ENCODE peak calls at places on chromosomes 1 and 21, in eight cellular contexts. P, A, O, D, L, T, J and H are unnamed samples.

GRCh38 chr1:43315481-43315880 is 14.7 kb downstream of the TIE1 start:
- DNase-seq in P (no peak), A (no peak), O (no peak), D (no peak), L (no peak), T (no peak), J (no peak), H (no peak)

GRCh38 chr21:44510109-44510507 is 29.9 kb downstream of the KRTAP10-1 start:
- DNase-seq in P (no peak), A (no peak), O (no peak), D (no peak), L (no peak), T (no peak), J (no peak), H (no peak)

GRCh38 chr1:230825804-230826160 is 42.5 kb downstream of the C1orf198 start:
- DNase-seq in P (no peak), A (no peak), O (no peak), D (no peak), L (no peak), T (no peak), J (no peak), H (no peak)

GRCh38 chr1:62625415-62625814 is 28.1 kb downstream of the ANGPTL3 start:
- DNase-seq in P (peak; percentile 49), A (no peak), O (no peak), D (no peak), L (no peak), T (peak; percentile 40), J (no peak), H (no peak)

GRCh38 chr1:25695066-25695990 is 78.7 kb downstream of the MAN1C1 start:
- DNase-seq in P (peak; percentile 99), A (peak; percentile 82), O (no peak), D (peak; percentile 46), L (no peak), T (no peak), J (peak; percentile 66), H (no peak)

GRCh38 chr1:228131736-228132135 is 8.3 kb upstream of the GUK1 start:
- DNase-seq in P (no peak), A (no peak), O (no peak), D (no peak), L (no peak), T (no peak), J (no peak), H (no peak)

GRCh38 chr1:50609508-50609907 is 186.3 kb upstream of the DMRTA2 start:
- DNase-seq in P (no peak), A (no peak), O (no peak), D (no peak), L (no peak), T (no peak), J (no peak), H (no peak)

GRCh38 chr1:44314401-44314800 is 40.7 kb downstream of the ERI3 start:
- DNase-seq in P (no peak), A (no peak), O (no peak), D (no peak), L (no peak), T (no peak), J (no peak), H (no peak)

GRCh38 chr1:40385437-40386310 is 12.1 kb downstream of the SMAP2 start:
- DNase-seq in P (no peak), A (no peak), O (no peak), D (no peak), L (no peak), T (peak; percentile 98), J (no peak), H (no peak)

GRCh38 chr1:111369177-111369576 is 58.4 kb downstream of the OVGP1 start:
- DNase-seq in P (no peak), A (no peak), O (no peak), D (no peak), L (no peak), T (no peak), J (no peak), H (no peak)

GRCh38 chr1:7940745-7941436 is at the start of gene TNFRSF9:
- DNase-seq in P (peak; percentile 54), A (peak; percentile 40), O (no peak), D (peak; percentile 34), L (no peak), T (no peak), J (no peak), H (no peak)

GRCh38 chr21:45132841-45133573 is 58.6 kb downstream of the ADARB1 start:
- DNase-seq in P (no peak), A (no peak), O (no peak), D (no peak), L (no peak), T (no peak), J (no peak), H (no peak)

GRCh38 chr1:184792450-184792969 is 37.9 kb upstream of the EDEM3 start:
- DNase-seq in P (peak; percentile 99), A (peak; percentile 91), O (peak; percentile 75), D (no peak), L (no peak), T (no peak), J (peak; percentile 75), H (no peak)

GRCh38 chr1:87389011-87389410 is 60.3 kb downstream of the LMO4 start:
- DNase-seq in P (no peak), A (no peak), O (no peak), D (no peak), L (no peak), T (no peak), J (no peak), H (no peak)

GRCh38 chr1:87389546-87389945 is 60.9 kb downstream of the LMO4 start:
- DNase-seq in P (no peak), A (no peak), O (no peak), D (no peak), L (no peak), T (no peak), J (no peak), H (no peak)

GRCh38 chr1:87386217-87386790 is 57.6 kb downstream of the LMO4 start:
- DNase-seq in P (no peak), A (no peak), O (no peak), D (no peak), L (no peak), T (no peak), J (no peak), H (no peak)
- TF ChIP-seq RAD21 in P (no peak), A (no peak), O (no peak), D (no peak), L (no peak), T (no peak), J (no peak), H (no peak)

GRCh38 chr1:236438614-236439013 is 44.5 kb downstream of the EDARADD start:
- DNase-seq in P (no peak), A (no peak), O (no peak), D (no peak), L (no peak), T (no peak), J (no peak), H (no peak)

GRCh38 chr1:236440373-236440772 is 46.3 kb downstream of the EDARADD start:
- DNase-seq in P (no peak), A (no peak), O (no peak), D (no peak), L (no peak), T (no peak), J (no peak), H (no peak)
- TF ChIP-seq RAD21 in P (no peak), A (no peak), O (no peak), D (no peak), L (no peak), T (no peak), J (no peak), H (no peak)

DNA sequence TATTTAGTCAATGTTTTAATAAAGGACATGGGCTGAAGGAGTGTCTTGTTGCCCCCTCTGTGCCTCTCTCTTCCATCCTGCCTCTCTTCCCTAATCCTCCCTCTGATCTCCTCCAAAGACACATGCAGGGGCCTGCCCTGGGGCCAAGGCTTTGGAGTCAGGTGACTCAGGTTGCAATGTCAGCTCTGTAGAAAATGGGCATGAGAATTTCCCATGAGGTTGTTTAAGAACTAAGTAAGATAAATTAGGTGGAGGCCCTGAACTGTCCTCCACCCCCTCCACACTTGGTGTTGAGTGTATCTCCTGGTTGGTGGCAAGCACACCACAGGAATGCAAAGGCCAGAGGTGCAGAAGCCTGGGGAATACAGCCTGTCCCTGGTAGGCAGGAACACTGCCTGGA is 63.9 kb upstream of the GRIK3 start:
- DNase-seq in P (no peak), A (no peak), O (no peak), D (no peak), L (no peak), T (no peak), J (no peak), H (no peak)
- TF ChIP-seq RAD21 in P (no peak), A (no peak), O (no peak), D (no peak), L (no peak), T (no peak), J (no peak), H (no peak)

GRCh38 chr21:24123785-24124184 is 1483.5 kb downstream of the MRPL39 start:
- DNase-seq in P (peak; percentile 66), A (no peak), O (no peak), D (no peak), L (no peak), T (no peak), J (no peak), H (no peak)

GRCh38 chr21:24115141-24115540 is 1492.1 kb downstream of the MRPL39 start:
- DNase-seq in P (no peak), A (no peak), O (no peak), D (no peak), L (no peak), T (no peak), J (no peak), H (no peak)

DNA sequence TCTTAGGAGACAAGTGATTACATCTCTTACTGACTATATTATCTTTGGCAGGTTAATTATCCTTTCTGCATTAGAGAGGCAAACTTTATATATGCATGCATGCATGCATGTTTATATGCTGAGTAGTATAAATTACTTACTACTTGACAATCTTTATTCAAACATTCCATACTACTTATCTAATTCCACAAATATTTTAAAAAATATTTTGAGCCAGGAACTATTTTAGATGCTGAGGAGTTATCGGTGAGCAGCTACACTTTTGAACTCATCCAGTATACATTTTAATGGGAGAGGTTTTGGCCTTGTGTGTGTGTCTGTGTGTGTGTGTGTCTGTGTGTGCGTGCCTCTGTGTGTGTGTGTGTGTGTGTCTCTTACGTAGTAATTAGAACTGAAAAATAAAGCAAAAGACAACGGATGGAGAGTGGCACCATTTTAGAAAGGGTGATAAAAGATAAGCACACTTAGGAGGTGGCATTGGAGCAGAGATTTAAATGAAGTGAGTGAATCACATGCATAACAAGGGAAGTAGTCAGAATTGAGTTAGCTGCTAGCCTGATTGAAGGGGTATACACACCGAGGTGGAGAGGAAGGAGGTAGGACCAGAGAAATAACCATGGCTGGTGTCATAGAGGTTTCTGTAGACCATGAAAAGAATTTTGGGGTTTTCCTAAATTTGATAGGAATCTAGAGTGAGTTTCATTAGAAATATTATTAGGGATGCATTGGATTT is 1488.4 kb downstream of the MRPL39 start:
- DNase-seq in P (peak; percentile 65), A (no peak), O (no peak), D (no peak), L (no peak), T (no peak), J (no peak), H (no peak)
- TF ChIP-seq RAD21 in P (no peak), A (no peak), O (no peak), D (no peak), L (no peak), T (no peak), J (no peak), H (no peak)